ENCODE peak calls at places on chromosomes 13 and 19, in six cellular contexts. One of them, this sample, is unnamed.

GRCh38 chr19:47421844-47422395 is 2.6 kb upstream of the MEIS3 start:
- DNase-seq in OCI-LY7: no peak
- DNase-seq in kidney: no peak
- DNase-seq in dorsolateral prefrontal cortex: no peak
- DNase-seq in cardiac fibroblast: no peak
- DNase-seq in CD8-positive, alpha-beta T cell: no peak
- DNase-seq in this sample: no peak

GRCh38 chr19:392375-392970 is 16.5 kb downstream of the C2CD4C start:
- DNase-seq in kidney: no peak
- DNase-seq in OCI-LY7: no peak
- DNase-seq in dorsolateral prefrontal cortex: no peak
- DNase-seq in CD8-positive, alpha-beta T cell: no peak
- DNase-seq in cardiac fibroblast: no peak
- DNase-seq in this sample: no peak

GRCh38 chr13:48000559-48001126 is 430 bp downstream of the SUCLA2 start:
- DNase-seq in dorsolateral prefrontal cortex: no peak
- DNase-seq in OCI-LY7: peak
- DNase-seq in CD8-positive, alpha-beta T cell: no peak
- DNase-seq in cardiac fibroblast: peak
- DNase-seq in kidney: peak
- DNase-seq in this sample: no peak

GRCh38 chr19:38851622-38852230 is 1.9 kb upstream of the HNRNPL start:
- DNase-seq in cardiac fibroblast: peak
- DNase-seq in dorsolateral prefrontal cortex: peak
- DNase-seq in OCI-LY7: peak
- DNase-seq in CD8-positive, alpha-beta T cell: peak
- DNase-seq in kidney: peak
- DNase-seq in this sample: peak

GRCh38 chr19:53865918-53866696 is 1.6 kb upstream of the MYADM start:
- DNase-seq in CD8-positive, alpha-beta T cell: peak
- DNase-seq in OCI-LY7: no peak
- DNase-seq in dorsolateral prefrontal cortex: peak
- DNase-seq in kidney: peak
- DNase-seq in cardiac fibroblast: peak
- DNase-seq in this sample: peak

GRCh38 chr13:48504606-48505369 is 28.1 kb downstream of the RCBTB2 start:
- DNase-seq in dorsolateral prefrontal cortex: no peak
- DNase-seq in OCI-LY7: no peak
- DNase-seq in cardiac fibroblast: no peak
- DNase-seq in CD8-positive, alpha-beta T cell: no peak
- DNase-seq in kidney: no peak
- DNase-seq in this sample: no peak

GRCh38 chr13:108895220-108895704 is 265.9 kb downstream of the MYO16 start:
- DNase-seq in kidney: no peak
- DNase-seq in OCI-LY7: peak
- DNase-seq in cardiac fibroblast: peak
- DNase-seq in dorsolateral prefrontal cortex: no peak
- DNase-seq in CD8-positive, alpha-beta T cell: no peak
- DNase-seq in this sample: peak

GRCh38 chr13:112747256-112747655 is 57.4 kb downstream of the ATP11A start:
- DNase-seq in CD8-positive, alpha-beta T cell: no peak
- DNase-seq in kidney: no peak
- DNase-seq in dorsolateral prefrontal cortex: no peak
- DNase-seq in OCI-LY7: no peak
- DNase-seq in cardiac fibroblast: no peak
- DNase-seq in this sample: no peak

GRCh38 chr13:39370048-39370447 is 232.9 kb downstream of the LHFPL6 start:
- DNase-seq in dorsolateral prefrontal cortex: no peak
- DNase-seq in cardiac fibroblast: no peak
- DNase-seq in kidney: no peak
- DNase-seq in CD8-positive, alpha-beta T cell: no peak
- DNase-seq in OCI-LY7: no peak
- DNase-seq in this sample: no peak

GRCh38 chr13:105982219-105982618 is 553.2 kb downstream of the EFNB2 start:
- DNase-seq in OCI-LY7: no peak
- DNase-seq in cardiac fibroblast: no peak
- DNase-seq in dorsolateral prefrontal cortex: no peak
- DNase-seq in CD8-positive, alpha-beta T cell: no peak
- DNase-seq in kidney: no peak
- DNase-seq in this sample: no peak

GRCh38 chr13:112692104-112692503 is 2.3 kb downstream of the ATP11A start:
- DNase-seq in CD8-positive, alpha-beta T cell: no peak
- DNase-seq in OCI-LY7: no peak
- DNase-seq in dorsolateral prefrontal cortex: no peak
- DNase-seq in cardiac fibroblast: no peak
- DNase-seq in kidney: peak
- DNase-seq in this sample: no peak

GRCh38 chr19:45779231-45780145 is 2.8 kb downstream of the DMPK start:
- DNase-seq in dorsolateral prefrontal cortex: no peak
- DNase-seq in OCI-LY7: peak
- DNase-seq in kidney: peak
- DNase-seq in CD8-positive, alpha-beta T cell: peak
- DNase-seq in cardiac fibroblast: peak
- DNase-seq in this sample: peak
- H3K4me3 ChIP-seq in dorsolateral prefrontal cortex: no peak
- H3K4me3 ChIP-seq in OCI-LY7: peak
- H3K4me3 ChIP-seq in kidney: no peak
- H3K4me3 ChIP-seq in CD8-positive, alpha-beta T cell: peak
- H3K4me3 ChIP-seq in cardiac fibroblast: no peak
- H3K4me3 ChIP-seq in this sample: no peak

GRCh38 chr19:28217064-28217463 is 995.9 kb downstream of the UQCRFS1 start:
- DNase-seq in dorsolateral prefrontal cortex: no peak
- DNase-seq in OCI-LY7: no peak
- DNase-seq in cardiac fibroblast: no peak
- DNase-seq in kidney: no peak
- DNase-seq in CD8-positive, alpha-beta T cell: no peak
- DNase-seq in this sample: no peak
- TF ChIP-seq CTCF in dorsolateral prefrontal cortex: no peak
- TF ChIP-seq CTCF in OCI-LY7: no peak
- TF ChIP-seq CTCF in cardiac fibroblast: no peak
- TF ChIP-seq CTCF in kidney: no peak
- TF ChIP-seq CTCF in CD8-positive, alpha-beta T cell: no peak
- TF ChIP-seq CTCF in this sample: no peak

DNA sequence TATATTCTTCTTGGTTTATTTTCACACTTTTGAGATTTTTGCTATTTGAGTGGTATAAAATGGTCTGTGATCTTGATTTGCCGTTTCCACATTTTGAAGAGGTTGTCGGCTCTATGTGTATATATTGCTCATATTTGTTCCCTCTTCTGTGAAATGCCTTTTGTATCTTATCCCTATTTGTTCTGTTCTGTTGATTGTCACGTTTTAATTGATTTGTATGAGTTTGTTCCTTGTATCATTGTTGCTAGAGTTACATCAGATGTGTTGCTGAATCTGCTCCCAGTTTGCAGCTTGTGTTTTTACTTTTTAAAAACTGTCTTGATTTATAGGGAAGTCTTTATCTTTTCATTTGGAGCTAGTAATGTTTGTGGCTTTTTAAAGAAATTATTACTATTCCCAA is 17.1 kb downstream of the USPL1 start:
- DNase-seq in CD8-positive, alpha-beta T cell: no peak
- DNase-seq in kidney: no peak
- DNase-seq in OCI-LY7: no peak
- DNase-seq in cardiac fibroblast: no peak
- DNase-seq in dorsolateral prefrontal cortex: no peak
- DNase-seq in this sample: no peak
- H3K4me3 ChIP-seq in CD8-positive, alpha-beta T cell: no peak
- H3K4me3 ChIP-seq in kidney: no peak
- H3K4me3 ChIP-seq in OCI-LY7: no peak
- H3K4me3 ChIP-seq in cardiac fibroblast: no peak
- H3K4me3 ChIP-seq in dorsolateral prefrontal cortex: no peak
- H3K4me3 ChIP-seq in this sample: no peak

DNA sequence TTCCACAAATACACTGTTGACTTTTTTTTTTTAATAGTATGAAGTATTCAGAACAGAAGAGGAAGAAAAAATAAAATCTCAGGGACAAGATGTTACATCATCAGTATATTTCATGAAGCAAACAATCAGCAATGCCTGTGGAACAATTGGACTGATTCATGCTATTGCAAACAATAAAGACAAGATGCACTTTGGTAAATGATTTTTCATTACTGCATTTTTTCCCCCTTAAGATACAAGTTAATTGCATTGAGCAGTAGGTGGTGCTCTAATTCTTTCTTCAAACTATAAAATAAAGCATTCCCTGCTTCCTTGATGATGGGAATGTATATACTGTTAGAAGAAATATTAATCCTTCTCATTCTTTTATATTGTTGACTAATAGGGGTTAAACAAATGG is 17.1 kb downstream of the UCHL3 start:
- DNase-seq in dorsolateral prefrontal cortex: no peak
- DNase-seq in OCI-LY7: peak
- DNase-seq in cardiac fibroblast: peak
- DNase-seq in CD8-positive, alpha-beta T cell: no peak
- DNase-seq in kidney: no peak
- DNase-seq in this sample: peak
- TF ChIP-seq CTCF in dorsolateral prefrontal cortex: peak
- TF ChIP-seq CTCF in OCI-LY7: peak
- TF ChIP-seq CTCF in cardiac fibroblast: peak
- TF ChIP-seq CTCF in CD8-positive, alpha-beta T cell: no peak
- TF ChIP-seq CTCF in kidney: no peak
- TF ChIP-seq CTCF in this sample: peak

DNA sequence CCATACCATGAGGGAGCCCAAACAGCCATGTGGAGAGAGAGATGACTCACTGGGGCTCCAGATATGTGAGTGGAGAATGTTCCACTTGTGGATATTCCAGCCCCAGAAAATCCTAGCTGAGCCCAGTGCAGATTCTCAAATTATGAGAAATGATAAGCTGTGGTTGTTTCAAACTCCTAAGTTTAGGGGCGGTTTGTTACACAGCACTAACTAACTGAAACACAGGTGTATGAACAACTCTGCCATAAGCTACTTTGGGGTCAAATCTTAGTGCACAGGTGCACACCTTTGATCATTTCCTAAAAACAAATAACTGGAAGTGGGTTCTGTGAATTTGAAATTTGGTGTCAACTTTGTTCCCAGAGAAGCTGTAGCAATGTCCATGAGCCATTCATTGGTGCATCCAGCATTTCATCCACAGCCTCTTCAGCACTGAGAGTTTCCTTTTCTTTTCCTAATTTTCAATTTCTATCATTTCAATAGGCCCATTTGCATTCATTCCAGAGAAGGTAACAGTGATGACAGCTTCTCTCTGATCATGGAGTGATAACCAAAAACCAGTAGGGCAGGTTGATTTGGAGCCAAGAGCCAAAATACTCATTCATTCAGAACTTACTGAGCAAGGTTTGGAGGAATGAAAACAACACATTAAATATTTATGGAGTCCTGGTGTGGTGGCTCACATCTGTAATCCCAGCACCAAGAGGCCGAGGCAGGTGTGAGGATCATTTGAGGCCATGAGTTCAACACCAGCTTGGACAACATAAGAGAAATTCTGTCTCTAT is 8.8 kb upstream of the CLPP start:
- DNase-seq in dorsolateral prefrontal cortex: no peak
- DNase-seq in cardiac fibroblast: no peak
- DNase-seq in kidney: peak
- DNase-seq in CD8-positive, alpha-beta T cell: no peak
- DNase-seq in OCI-LY7: no peak
- DNase-seq in this sample: no peak
- H3K4me3 ChIP-seq in dorsolateral prefrontal cortex: no peak
- H3K4me3 ChIP-seq in cardiac fibroblast: no peak
- H3K4me3 ChIP-seq in kidney: no peak
- H3K4me3 ChIP-seq in CD8-positive, alpha-beta T cell: no peak
- H3K4me3 ChIP-seq in OCI-LY7: no peak
- H3K4me3 ChIP-seq in this sample: no peak

GRCh38 chr19:1406818-1407661 is at the start of gene DAZAP1:
- DNase-seq in CD8-positive, alpha-beta T cell: peak
- DNase-seq in OCI-LY7: peak
- DNase-seq in dorsolateral prefrontal cortex: peak
- DNase-seq in cardiac fibroblast: peak
- DNase-seq in kidney: peak
- DNase-seq in this sample: peak

GRCh38 chr19:1410136-1410786 is 2.9 kb downstream of the DAZAP1 start:
- DNase-seq in OCI-LY7: no peak
- DNase-seq in CD8-positive, alpha-beta T cell: no peak
- DNase-seq in dorsolateral prefrontal cortex: no peak
- DNase-seq in cardiac fibroblast: peak
- DNase-seq in kidney: peak
- DNase-seq in this sample: peak

GRCh38 chr19:1409204-1410005 is 2.0 kb downstream of the DAZAP1 start:
- DNase-seq in CD8-positive, alpha-beta T cell: no peak
- DNase-seq in OCI-LY7: no peak
- DNase-seq in dorsolateral prefrontal cortex: no peak
- DNase-seq in cardiac fibroblast: no peak
- DNase-seq in kidney: peak
- DNase-seq in this sample: no peak

GRCh38 chr19:1407662-1408299 is 395 bp downstream of the DAZAP1 start:
- DNase-seq in cardiac fibroblast: no peak
- DNase-seq in kidney: peak
- DNase-seq in dorsolateral prefrontal cortex: no peak
- DNase-seq in CD8-positive, alpha-beta T cell: peak
- DNase-seq in OCI-LY7: no peak
- DNase-seq in this sample: no peak

DNA sequence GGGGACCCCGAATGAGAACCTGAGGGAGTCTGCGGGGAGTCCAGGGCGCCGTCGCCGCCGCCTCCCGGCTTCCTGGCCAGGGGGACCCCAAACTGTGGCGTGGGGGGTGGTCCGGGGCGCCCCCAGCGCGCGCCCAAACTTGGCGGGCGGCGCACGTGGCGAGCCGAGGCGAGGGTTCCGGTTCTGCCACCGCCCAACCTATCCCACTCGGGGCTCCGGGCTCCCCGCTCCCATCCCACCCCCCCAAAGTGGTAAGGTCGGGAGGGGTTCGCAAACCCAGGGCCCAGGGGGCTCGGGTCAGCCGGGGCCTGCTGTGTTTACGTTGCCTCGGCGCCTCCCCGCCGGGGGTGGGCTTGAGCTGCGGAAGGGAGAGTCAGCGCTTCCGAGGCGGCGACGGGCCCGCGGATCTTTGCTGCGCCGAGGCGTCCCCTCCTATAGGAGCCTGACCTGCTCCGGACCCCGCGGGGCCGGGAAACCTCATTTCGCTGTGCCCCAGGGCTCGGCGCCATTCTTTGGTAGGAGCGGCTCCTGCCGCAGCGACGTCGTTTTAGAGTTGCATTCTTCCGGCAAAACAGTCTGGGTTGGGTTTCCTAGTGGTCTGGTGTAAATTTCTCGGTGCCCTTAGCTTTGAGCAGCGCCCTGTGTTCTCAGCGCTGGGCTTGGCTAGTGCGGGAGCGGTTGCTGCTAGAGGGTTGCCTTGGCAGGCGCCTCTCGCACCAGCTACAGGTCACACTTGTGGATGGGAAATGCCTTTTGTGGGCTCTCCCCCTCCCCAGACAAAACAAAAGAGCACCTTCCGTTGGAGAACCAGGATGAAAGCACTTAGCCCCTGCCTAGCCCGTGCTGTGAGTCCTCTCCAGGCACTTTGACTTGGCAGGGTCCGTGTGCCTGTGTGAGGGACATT is 1.2 kb downstream of the DAZAP1 start:
- DNase-seq in OCI-LY7: peak
- DNase-seq in CD8-positive, alpha-beta T cell: peak
- DNase-seq in cardiac fibroblast: peak
- DNase-seq in dorsolateral prefrontal cortex: no peak
- DNase-seq in kidney: peak
- DNase-seq in this sample: peak
- TF ChIP-seq CTCF in OCI-LY7: no peak
- TF ChIP-seq CTCF in CD8-positive, alpha-beta T cell: no peak
- TF ChIP-seq CTCF in cardiac fibroblast: no peak
- TF ChIP-seq CTCF in dorsolateral prefrontal cortex: no peak
- TF ChIP-seq CTCF in kidney: no peak
- TF ChIP-seq CTCF in this sample: no peak